ENCODE peak calls at places on chromosome 10, in six cellular contexts. S is cardiac muscle cell, X is uterus, H is IMR-90, N is thoracic aorta, B is PC-3. Y is an unnamed sample.

GRCh38 chr10:129933456-129934092 is 30.5 kb downstream of the EBF3 start:
- DNase-seq in S (no peak), X (no peak), H (no peak), N (no peak), B (no peak), Y (no peak)

GRCh38 chr10:49058341-49059255 is 56.7 kb downstream of the VSTM4 start:
- DNase-seq in S (no peak), X (peak), H (no peak), N (no peak), B (no peak), Y (no peak)

GRCh38 chr10:132984801-132985545 is 42.6 kb upstream of the CFAP46 start:
- DNase-seq in S (no peak), X (no peak), H (no peak), N (no peak), B (peak), Y (no peak)

GRCh38 chr10:78981970-78982281 is 86.8 kb upstream of the ZMIZ1 start:
- DNase-seq in S (peak), X (no peak), H (no peak), N (no peak), B (no peak), Y (no peak)

GRCh38 chr10:132927824-132928223 is 14.5 kb downstream of the CFAP46 start:
- DNase-seq in S (no peak), X (no peak), H (no peak), N (no peak), B (no peak), Y (no peak)

GRCh38 chr10:125003146-125003900 is 61.4 kb downstream of the ZRANB1 start:
- DNase-seq in S (no peak), X (peak), H (no peak), N (no peak), B (no peak), Y (no peak)

GRCh38 chr10:490891-491571 is 198.4 kb downstream of the DIP2C start:
- DNase-seq in S (peak), X (peak), H (peak), N (no peak), B (no peak), Y (no peak)

GRCh38 chr10:21494221-21495001 is 31.1 kb downstream of the SKIDA1 start:
- DNase-seq in S (peak), X (no peak), H (no peak), N (no peak), B (no peak), Y (no peak)

GRCh38 chr10:91864744-91865143 is 44.5 kb downstream of the FGFBP3 start:
- DNase-seq in S (no peak), X (no peak), H (peak), N (no peak), B (no peak), Y (no peak)

GRCh38 chr10:106956216-106956915 is 208.1 kb downstream of the SORCS1 start:
- DNase-seq in S (no peak), X (no peak), H (no peak), N (no peak), B (no peak), Y (no peak)

GRCh38 chr10:60644436-60645130 is 133.7 kb upstream of the CDK1 start:
- DNase-seq in S (no peak), X (no peak), H (no peak), N (no peak), B (peak), Y (no peak)

GRCh38 chr10:68955414-68955785 is 570 bp upstream of the DDX21 start:
- DNase-seq in S (no peak), X (no peak), H (no peak), N (no peak), B (no peak), Y (no peak)

GRCh38 chr10:43202224-43202656 is 64.0 kb downstream of the CSGALNACT2 start:
- DNase-seq in S (peak), X (peak), H (no peak), N (no peak), B (no peak), Y (no peak)

GRCh38 chr10:121092341-121093099 is 241.4 kb downstream of the WDR11 start:
- DNase-seq in S (no peak), X (no peak), H (no peak), N (no peak), B (peak), Y (no peak)

GRCh38 chr10:23994459-23995046 is 214.4 kb upstream of the KIAA1217 start:
- DNase-seq in S (peak), X (peak), H (peak), N (peak), B (peak), Y (no peak)

GRCh38 chr10:132878091-132878729 is 64.2 kb downstream of the CFAP46 start:
- DNase-seq in S (no peak), X (no peak), H (no peak), N (no peak), B (no peak), Y (no peak)

GRCh38 chr10:108653466-108653865 is 1269.8 kb downstream of the XPNPEP1 start:
- DNase-seq in S (no peak), X (no peak), H (no peak), N (no peak), B (no peak), Y (no peak)

GRCh38 chr10:117360016-117360415 is 15.2 kb downstream of the PDZD8 start:
- DNase-seq in S (no peak), X (no peak), H (peak), N (no peak), B (peak), Y (no peak)

DNA sequence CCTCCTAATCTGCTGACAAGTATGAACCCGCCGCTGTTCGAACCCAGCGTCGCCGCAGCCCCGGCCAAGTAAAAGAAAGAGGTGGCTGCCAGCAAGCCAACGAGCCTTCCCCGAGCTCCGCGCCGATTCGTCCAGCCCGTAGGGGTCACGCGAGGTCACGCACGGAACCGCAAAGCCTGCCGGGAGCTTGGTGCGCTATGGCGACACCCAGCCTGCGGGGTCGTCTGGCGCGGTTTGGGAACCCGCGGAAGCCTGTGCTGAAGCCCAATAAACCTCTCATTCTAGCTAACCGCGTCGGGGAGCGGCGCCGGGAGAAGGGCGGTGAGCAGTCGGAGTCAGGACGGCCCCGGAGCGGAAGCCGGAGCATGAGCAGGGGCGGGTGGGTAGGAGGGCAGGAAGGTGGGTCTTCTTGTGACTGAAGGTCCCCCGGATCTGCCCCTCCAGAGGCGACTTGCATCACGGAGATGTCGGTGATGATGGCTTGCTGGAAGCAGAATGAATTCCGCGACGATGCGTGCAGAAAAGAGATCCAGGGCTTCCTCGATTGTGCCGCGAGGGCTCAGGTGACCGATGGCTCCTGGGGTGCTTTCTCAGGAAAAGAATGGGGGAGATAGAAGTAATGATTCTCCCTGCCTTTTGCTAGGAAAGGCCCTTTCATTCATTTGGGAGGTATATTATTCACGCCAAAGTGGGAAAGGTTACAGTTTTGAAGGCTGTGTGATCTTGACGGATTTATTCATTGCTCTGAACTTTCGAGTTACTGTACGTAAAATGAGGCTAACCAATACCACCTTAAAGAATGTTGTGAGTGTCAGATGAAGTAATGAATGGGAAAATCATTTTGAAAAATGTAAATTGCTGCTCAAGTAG is at the start of gene CHCHD1:
- DNase-seq in S (peak), X (peak), H (peak), N (peak), B (peak), Y (peak)
- TF ChIP-seq CTCF in S (no peak), X (no peak), H (no peak), N (peak), B (no peak), Y (no peak)

GRCh38 chr10:75295901-75296441 is 60.2 kb upstream of the COMTD1 start:
- DNase-seq in S (peak), X (peak), H (peak), N (no peak), B (no peak), Y (no peak)
- H3K4me3 ChIP-seq in S (peak), X (peak), H (no peak), N (peak), B (peak), Y (no peak)

DNA sequence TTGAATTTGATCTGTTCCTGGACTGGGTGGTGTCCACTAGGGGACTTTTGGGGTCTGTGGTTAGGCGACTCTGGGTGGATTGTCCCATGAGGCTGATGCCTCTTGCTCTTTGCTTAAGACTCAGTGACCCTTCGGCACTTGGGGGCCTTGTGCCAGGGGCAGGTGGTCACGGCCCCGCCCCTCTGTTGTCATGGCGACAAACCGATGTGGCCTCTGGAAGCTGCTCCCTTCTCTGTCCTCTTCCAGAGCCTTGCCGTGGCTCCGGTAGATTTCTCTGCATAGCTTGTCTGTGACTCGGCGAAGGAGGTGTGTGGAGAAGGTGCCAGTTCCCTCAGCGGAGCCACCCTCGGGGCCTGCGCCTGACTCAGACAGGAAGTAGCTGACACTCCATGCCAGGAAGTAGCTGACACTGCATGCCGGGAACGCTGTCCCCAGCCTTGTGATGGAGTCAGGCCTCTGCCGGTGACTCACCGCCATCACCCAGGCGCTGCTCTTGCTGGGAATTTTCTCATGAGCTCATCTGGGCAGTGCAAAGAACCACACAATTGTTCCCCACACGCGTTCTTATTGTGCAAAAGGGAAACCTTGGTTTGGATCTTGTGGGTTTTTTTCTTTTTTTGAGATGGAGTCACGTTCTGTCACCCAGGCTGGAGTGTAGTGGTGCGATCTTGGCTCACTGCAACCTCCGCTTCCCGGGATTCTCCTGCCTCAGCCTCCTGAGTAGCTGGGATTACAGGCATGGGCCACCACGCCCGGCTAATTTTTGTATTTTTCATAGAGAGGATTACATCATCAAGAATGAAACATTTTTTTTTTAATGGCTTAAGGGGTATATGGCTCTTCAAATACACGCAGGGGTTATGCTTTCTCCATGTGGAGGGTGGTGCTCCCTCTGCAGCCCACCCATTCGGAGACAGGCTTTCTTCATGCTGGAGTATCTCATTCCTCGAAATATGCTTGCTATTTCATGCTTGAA is 72.6 kb downstream of the PFKFB3 start:
- DNase-seq in S (no peak), X (peak), H (peak), N (peak), B (peak), Y (peak)
- TF ChIP-seq CTCF in S (no peak), X (no peak), H (no peak), N (peak), B (no peak), Y (no peak)

GRCh38 chr10:11180228-11180627 is 162.6 kb downstream of the CELF2 start:
- DNase-seq in S (no peak), X (no peak), H (no peak), N (no peak), B (no peak), Y (no peak)
- H3K4me3 ChIP-seq in S (no peak), X (no peak), H (no peak), N (peak), B (no peak), Y (no peak)

DNA sequence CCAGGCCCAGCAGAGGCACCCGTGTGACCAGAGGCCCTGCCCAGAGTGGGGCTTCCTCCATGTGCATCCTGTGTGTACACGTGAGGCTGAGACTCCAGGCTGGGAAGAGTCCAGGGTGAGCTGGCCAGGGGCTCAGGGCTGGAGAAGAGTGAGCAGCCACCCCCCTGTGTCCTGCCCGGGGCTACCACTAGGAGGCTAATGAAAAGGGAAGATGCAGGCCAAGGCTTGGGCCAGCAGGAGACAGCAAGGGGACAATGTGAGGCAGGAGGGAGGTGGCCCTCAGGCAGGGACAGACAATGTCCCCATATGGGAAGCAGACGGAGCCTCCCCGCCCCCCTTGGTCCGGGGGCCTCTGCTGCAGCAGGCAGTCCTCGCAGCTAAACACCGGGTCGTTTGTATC is 102.0 kb downstream of the HIF1AN start:
- DNase-seq in S (peak), X (no peak), H (no peak), N (no peak), B (peak), Y (no peak)
- TF ChIP-seq CTCF in S (peak), X (no peak), H (peak), N (no peak), B (peak), Y (peak)

DNA sequence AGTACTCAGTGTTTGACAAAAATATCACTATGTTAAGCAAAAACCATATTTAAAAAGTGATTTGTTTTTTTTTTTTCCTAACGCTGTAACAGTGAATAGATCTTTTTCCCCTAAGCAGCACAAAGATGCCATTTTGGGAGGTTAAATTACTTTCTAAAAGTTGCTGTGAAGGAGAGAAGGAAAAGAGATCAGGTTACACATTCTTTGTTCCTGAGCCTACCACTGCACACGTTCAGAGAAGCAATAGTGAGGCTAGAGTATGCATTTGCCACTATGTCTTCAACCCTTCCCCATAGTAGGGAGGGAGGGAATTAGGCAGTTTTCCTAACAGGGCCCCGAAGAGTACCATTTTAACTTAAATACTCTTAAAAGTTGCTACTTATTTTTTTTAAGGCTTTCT is 38.9 kb downstream of the BMPR1A start:
- DNase-seq in S (peak), X (no peak), H (peak), N (no peak), B (peak), Y (peak)
- H3K4me3 ChIP-seq in S (peak), X (no peak), H (no peak), N (peak), B (no peak), Y (no peak)

GRCh38 chr10:58586282-58586681 is 73.6 kb downstream of the BICC1 start:
- DNase-seq in S (no peak), X (no peak), H (no peak), N (no peak), B (no peak), Y (no peak)

GRCh38 chr10:58590152-58590551 is 77.5 kb downstream of the BICC1 start:
- DNase-seq in S (no peak), X (peak), H (peak), N (no peak), B (peak), Y (peak)

GRCh38 chr10:58587676-58588075 is 75.0 kb downstream of the BICC1 start:
- DNase-seq in S (no peak), X (no peak), H (no peak), N (no peak), B (peak), Y (no peak)

GRCh38 chr10:58590924-58591323 is 78.3 kb downstream of the BICC1 start:
- DNase-seq in S (no peak), X (no peak), H (peak), N (no peak), B (no peak), Y (no peak)

GRCh38 chr10:58588673-58589265 is 76.1 kb downstream of the BICC1 start:
- DNase-seq in S (peak), X (no peak), H (no peak), N (no peak), B (peak), Y (no peak)
- TF ChIP-seq CTCF in S (peak), X (no peak), H (no peak), N (no peak), B (no peak), Y (peak)

GRCh38 chr10:5628798-5629788 is 37.3 kb downstream of the ASB13 start:
- DNase-seq in S (no peak), X (no peak), H (peak), N (no peak), B (peak), Y (no peak)
- H3K4me3 ChIP-seq in S (no peak), X (peak), H (no peak), N (peak), B (peak), Y (peak)